ENCODE peak calls at places on chromosomes 5 and 9, in six cellular contexts. D is SW480; S is NCI-H2107; V is activated CD8-positive, alpha-beta T cell treated with anti-CD3 and anti-CD28 coated beads for 36 hours; E is HCT116; N is NCI-H748 treated with DMSO at 0.1 percent for 48 hours. Q is an unnamed sample.

GRCh38 chr5:7419846-7420245 is 23.9 kb downstream of the ADCY2 start:
- DNase-seq in D (no peak), S (no peak), V (no peak), E (no peak), N (no peak), Q (no peak)

GRCh38 chr5:78320461-78320860 is 26.0 kb upstream of the AP3B1 start:
- DNase-seq in D (peak; percentile 41), S (no peak), V (no peak), E (peak; percentile 19), N (peak; percentile 75), Q (no peak)

GRCh38 chr9:96169488-96169887 is 132.5 kb downstream of the HSD17B3 start:
- DNase-seq in D (peak; percentile 78), S (no peak), V (no peak), E (no peak), N (no peak), Q (peak; percentile 87)

GRCh38 chr9:105608685-105609598 is 51.0 kb downstream of the FKTN start:
- DNase-seq in D (peak; percentile 68), S (peak; percentile 6), V (no peak), E (peak; percentile 48), N (peak; percentile 58), Q (peak; percentile 52)

GRCh38 chr5:32231241-32231640 is 57.1 kb upstream of the GOLPH3 start:
- DNase-seq in D (no peak), S (no peak), V (no peak), E (no peak), N (no peak), Q (no peak)

GRCh38 chr5:132679166-132679565 is 5.4 kb downstream of the IL4 start:
- DNase-seq in D (no peak), S (no peak), V (no peak), E (no peak), N (no peak), Q (no peak)

GRCh38 chr5:173997331-173997730 is 8.4 kb downstream of the C5orf47 start:
- DNase-seq in D (no peak), S (no peak), V (no peak), E (no peak), N (no peak), Q (no peak)

GRCh38 chr5:7856855-7857254 is 5.9 kb upstream of the CFAP90 start:
- DNase-seq in D (peak; percentile 52), S (peak; percentile 24), V (peak; percentile 24), E (peak; percentile 15), N (peak; percentile 84), Q (no peak)

GRCh38 chr5:99646011-99646647 is 717.3 kb upstream of the CHD1 start:
- DNase-seq in D (no peak), S (no peak), V (no peak), E (no peak), N (no peak), Q (no peak)

GRCh38 chr9:100498592-100498991 is 25.6 kb downstream of the TMEFF1 start:
- DNase-seq in D (peak; percentile 29), S (no peak), V (no peak), E (no peak), N (no peak), Q (no peak)

GRCh38 chr9:114953016-114953415 is 22.6 kb upstream of the TNFSF8 start:
- DNase-seq in D (no peak), S (no peak), V (no peak), E (no peak), N (no peak), Q (no peak)

GRCh38 chr9:132645306-132645705 is 24.5 kb downstream of the DDX31 start:
- DNase-seq in D (no peak), S (no peak), V (no peak), E (no peak), N (no peak), Q (no peak)

GRCh38 chr5:73437126-73438047 is 11.2 kb downstream of the FOXD1 start:
- DNase-seq in D (peak; percentile 79), S (no peak), V (no peak), E (peak; percentile 48), N (peak; percentile 46), Q (peak; percentile 79)

GRCh38 chr5:135843571-135844337 is 9.3 kb downstream of the SLC25A48 start:
- DNase-seq in D (no peak), S (no peak), V (no peak), E (peak; percentile 60), N (no peak), Q (no peak)

GRCh38 chr9:84366683-84367082 is 26.1 kb upstream of the SLC28A3 start:
- DNase-seq in D (no peak), S (no peak), V (no peak), E (no peak), N (no peak), Q (no peak)

GRCh38 chr5:132457371-132458225 is 33.0 kb downstream of the IRF1 start:
- DNase-seq in D (peak; percentile 95), S (no peak), V (peak; percentile 74), E (no peak), N (no peak), Q (no peak)

GRCh38 chr5:178437296-178438075 is 152.7 kb downstream of the COL23A1 start:
- DNase-seq in D (no peak), S (no peak), V (no peak), E (no peak), N (no peak), Q (no peak)

GRCh38 chr5:172303996-172304335 is 20.4 kb upstream of the UBTD2 start:
- DNase-seq in D (peak; percentile 32), S (no peak), V (no peak), E (no peak), N (no peak), Q (no peak)

GRCh38 chr5:92237896-92238295 is 854.8 kb upstream of the ARRDC3 start:
- DNase-seq in D (no peak), S (no peak), V (no peak), E (no peak), N (no peak), Q (no peak)

GRCh38 chr5:116566251-116566650 is 8.4 kb downstream of the SEMA6A start:
- DNase-seq in D (no peak), S (no peak), V (no peak), E (no peak), N (no peak), Q (no peak)

GRCh38 chr9:79060726-79061125 is 511.0 kb upstream of the TLE4 start:
- DNase-seq in D (no peak), S (no peak), V (no peak), E (no peak), N (no peak), Q (no peak)

GRCh38 chr5:150461231-150461630 is 11.7 kb upstream of the RPS14 start:
- DNase-seq in D (no peak), S (peak; percentile 18), V (peak; percentile 42), E (no peak), N (no peak), Q (no peak)

GRCh38 chr5:145446412-145446811 is 388.7 kb downstream of the PRELID2 start:
- DNase-seq in D (no peak), S (no peak), V (no peak), E (no peak), N (no peak), Q (no peak)

GRCh38 chr5:40409600-40409999 is 270.1 kb upstream of the PTGER4 start:
- DNase-seq in D (no peak), S (no peak), V (peak; percentile 62), E (no peak), N (no peak), Q (no peak)

Q was measured in A549.